ENCODE peak calls at places on chromosomes 7 and 10, in seven cellular contexts. One of them, this sample, is unnamed.
A peak's percentile ranks its signal among the peaks of the same experiment; 100 is the strongest.

GRCh38 chr10:101856626-101857025 is 13.0 kb upstream of the KCNIP2 start:
- DNase-seq in uterus: no peak
- DNase-seq in A549: no peak
- DNase-seq in upper lobe of left lung: no peak
- DNase-seq in body of pancreas: no peak
- DNase-seq in Peyer's patch: no peak
- DNase-seq in heart left ventricle: no peak
- DNase-seq in this sample: no peak

GRCh38 chr10:117223413-117224035 is 17.4 kb upstream of the SLC18A2 start:
- DNase-seq in uterus: no peak
- DNase-seq in A549: no peak
- DNase-seq in upper lobe of left lung: no peak
- DNase-seq in body of pancreas: no peak
- DNase-seq in Peyer's patch: no peak
- DNase-seq in heart left ventricle: no peak
- DNase-seq in this sample: no peak

GRCh38 chr10:115921795-115922194 is 351.2 kb downstream of the GFRA1 start:
- DNase-seq in uterus: no peak
- DNase-seq in A549: peak; percentile 17
- DNase-seq in upper lobe of left lung: no peak
- DNase-seq in body of pancreas: no peak
- DNase-seq in Peyer's patch: no peak
- DNase-seq in heart left ventricle: no peak
- DNase-seq in this sample: no peak

GRCh38 chr10:113920819-113921345 is 66.4 kb downstream of the NHLRC2 start:
- DNase-seq in uterus: no peak
- DNase-seq in A549: no peak
- DNase-seq in upper lobe of left lung: no peak
- DNase-seq in body of pancreas: no peak
- DNase-seq in Peyer's patch: no peak
- DNase-seq in heart left ventricle: no peak
- DNase-seq in this sample: no peak

GRCh38 chr10:70432101-70432500 is 9.4 kb downstream of the NODAL start:
- DNase-seq in uterus: no peak
- DNase-seq in A549: no peak
- DNase-seq in upper lobe of left lung: no peak
- DNase-seq in body of pancreas: peak; percentile 54
- DNase-seq in Peyer's patch: no peak
- DNase-seq in heart left ventricle: peak; percentile 70
- DNase-seq in this sample: no peak

GRCh38 chr10:14879055-14879800 is 562 bp downstream of the SUV39H2 start:
- DNase-seq in uterus: no peak
- DNase-seq in A549: no peak
- DNase-seq in upper lobe of left lung: peak; percentile 85
- DNase-seq in body of pancreas: peak; percentile 32
- DNase-seq in Peyer's patch: no peak
- DNase-seq in heart left ventricle: peak; percentile 32
- DNase-seq in this sample: peak; percentile 63

GRCh38 chr7:24653316-24654085 is 80.2 kb downstream of the PALS2 start:
- DNase-seq in uterus: no peak
- DNase-seq in A549: peak; percentile 7
- DNase-seq in upper lobe of left lung: no peak
- DNase-seq in body of pancreas: no peak
- DNase-seq in Peyer's patch: no peak
- DNase-seq in heart left ventricle: no peak
- DNase-seq in this sample: no peak

GRCh38 chr7:48512892-48513291 is 341.6 kb downstream of the ABCA13 start:
- DNase-seq in uterus: no peak
- DNase-seq in A549: no peak
- DNase-seq in upper lobe of left lung: no peak
- DNase-seq in body of pancreas: no peak
- DNase-seq in Peyer's patch: no peak
- DNase-seq in heart left ventricle: no peak
- DNase-seq in this sample: no peak

GRCh38 chr7:138982204-138982623 is 1.0 kb upstream of the KIAA1549 start:
- DNase-seq in uterus: no peak
- DNase-seq in A549: peak; percentile 9
- DNase-seq in upper lobe of left lung: no peak
- DNase-seq in body of pancreas: no peak
- DNase-seq in Peyer's patch: no peak
- DNase-seq in heart left ventricle: no peak
- DNase-seq in this sample: no peak

GRCh38 chr10:87925570-87925969 is 62.1 kb downstream of the PTEN start:
- DNase-seq in uterus: no peak
- DNase-seq in A549: no peak
- DNase-seq in upper lobe of left lung: no peak
- DNase-seq in body of pancreas: no peak
- DNase-seq in Peyer's patch: no peak
- DNase-seq in heart left ventricle: no peak
- DNase-seq in this sample: no peak

GRCh38 chr10:121818599-121818998 is 109.2 kb downstream of the ATE1 start:
- DNase-seq in uterus: no peak
- DNase-seq in A549: no peak
- DNase-seq in upper lobe of left lung: no peak
- DNase-seq in body of pancreas: no peak
- DNase-seq in Peyer's patch: no peak
- DNase-seq in heart left ventricle: no peak
- DNase-seq in this sample: no peak

GRCh38 chr10:43867667-43868361 is 219.1 kb upstream of the ZNF32 start:
- DNase-seq in uterus: no peak
- DNase-seq in A549: no peak
- DNase-seq in upper lobe of left lung: no peak
- DNase-seq in body of pancreas: no peak
- DNase-seq in Peyer's patch: no peak
- DNase-seq in heart left ventricle: no peak
- DNase-seq in this sample: no peak

GRCh38 chr10:44334621-44335184 is 50.2 kb downstream of the CXCL12 start:
- DNase-seq in uterus: peak; percentile 30
- DNase-seq in A549: no peak
- DNase-seq in upper lobe of left lung: no peak
- DNase-seq in body of pancreas: peak; percentile 47
- DNase-seq in Peyer's patch: no peak
- DNase-seq in heart left ventricle: no peak
- DNase-seq in this sample: no peak

GRCh38 chr7:70640266-70640833 is 491.6 kb upstream of the GALNT17 start:
- DNase-seq in uterus: no peak
- DNase-seq in A549: no peak
- DNase-seq in upper lobe of left lung: no peak
- DNase-seq in body of pancreas: no peak
- DNase-seq in Peyer's patch: no peak
- DNase-seq in heart left ventricle: no peak
- DNase-seq in this sample: no peak

GRCh38 chr10:84177541-84178386 is 4.2 kb downstream of the GPR15LG start:
- DNase-seq in uterus: no peak
- DNase-seq in A549: no peak
- DNase-seq in upper lobe of left lung: no peak
- DNase-seq in body of pancreas: no peak
- DNase-seq in Peyer's patch: no peak
- DNase-seq in heart left ventricle: peak; percentile 54
- DNase-seq in this sample: peak; percentile 24

GRCh38 chr7:85564861-85565630 is 378.2 kb upstream of the SEMA3D start:
- DNase-seq in uterus: no peak
- DNase-seq in A549: no peak
- DNase-seq in upper lobe of left lung: no peak
- DNase-seq in body of pancreas: no peak
- DNase-seq in Peyer's patch: no peak
- DNase-seq in heart left ventricle: no peak
- DNase-seq in this sample: no peak

GRCh38 chr7:106062006-106062405 is 50.1 kb downstream of the SYPL1 start:
- DNase-seq in uterus: no peak
- DNase-seq in A549: no peak
- DNase-seq in upper lobe of left lung: peak; percentile 47
- DNase-seq in body of pancreas: no peak
- DNase-seq in Peyer's patch: no peak
- DNase-seq in heart left ventricle: no peak
- DNase-seq in this sample: no peak

GRCh38 chr7:39979406-39980073 is 29.5 kb downstream of the CDK13 start:
- DNase-seq in uterus: no peak
- DNase-seq in A549: no peak
- DNase-seq in upper lobe of left lung: no peak
- DNase-seq in body of pancreas: no peak
- DNase-seq in Peyer's patch: no peak
- DNase-seq in heart left ventricle: no peak
- DNase-seq in this sample: no peak

GRCh38 chr7:84865560-84865959 is 321.3 kb downstream of the SEMA3D start:
- DNase-seq in uterus: no peak
- DNase-seq in A549: no peak
- DNase-seq in upper lobe of left lung: no peak
- DNase-seq in body of pancreas: no peak
- DNase-seq in Peyer's patch: no peak
- DNase-seq in heart left ventricle: no peak
- DNase-seq in this sample: no peak

GRCh38 chr7:86848226-86848625 is 204.5 kb downstream of the GRM3 start:
- DNase-seq in uterus: no peak
- DNase-seq in A549: no peak
- DNase-seq in upper lobe of left lung: no peak
- DNase-seq in body of pancreas: no peak
- DNase-seq in Peyer's patch: no peak
- DNase-seq in heart left ventricle: no peak
- DNase-seq in this sample: no peak

GRCh38 chr10:12938271-12938670 is 63.2 kb downstream of the CCDC3 start:
- DNase-seq in uterus: no peak
- DNase-seq in A549: no peak
- DNase-seq in upper lobe of left lung: no peak
- DNase-seq in body of pancreas: no peak
- DNase-seq in Peyer's patch: no peak
- DNase-seq in heart left ventricle: no peak
- DNase-seq in this sample: no peak

GRCh38 chr10:23523251-23523650 is 84.4 kb downstream of the OTUD1 start:
- DNase-seq in uterus: no peak
- DNase-seq in A549: no peak
- DNase-seq in upper lobe of left lung: no peak
- DNase-seq in body of pancreas: no peak
- DNase-seq in Peyer's patch: no peak
- DNase-seq in heart left ventricle: no peak
- DNase-seq in this sample: no peak

GRCh38 chr10:23517155-23517554 is 78.3 kb downstream of the OTUD1 start:
- DNase-seq in uterus: no peak
- DNase-seq in A549: no peak
- DNase-seq in upper lobe of left lung: no peak
- DNase-seq in body of pancreas: no peak
- DNase-seq in Peyer's patch: no peak
- DNase-seq in heart left ventricle: no peak
- DNase-seq in this sample: no peak

GRCh38 chr10:23522345-23522744 is 83.5 kb downstream of the OTUD1 start:
- DNase-seq in uterus: no peak
- DNase-seq in A549: no peak
- DNase-seq in upper lobe of left lung: no peak
- DNase-seq in body of pancreas: no peak
- DNase-seq in Peyer's patch: no peak
- DNase-seq in heart left ventricle: no peak
- DNase-seq in this sample: no peak

GRCh38 chr10:23525406-23525805 is 86.5 kb downstream of the OTUD1 start:
- DNase-seq in uterus: no peak
- DNase-seq in A549: peak; percentile 34
- DNase-seq in upper lobe of left lung: no peak
- DNase-seq in body of pancreas: peak; percentile 55
- DNase-seq in Peyer's patch: no peak
- DNase-seq in heart left ventricle: no peak
- DNase-seq in this sample: peak; percentile 7

DNA sequence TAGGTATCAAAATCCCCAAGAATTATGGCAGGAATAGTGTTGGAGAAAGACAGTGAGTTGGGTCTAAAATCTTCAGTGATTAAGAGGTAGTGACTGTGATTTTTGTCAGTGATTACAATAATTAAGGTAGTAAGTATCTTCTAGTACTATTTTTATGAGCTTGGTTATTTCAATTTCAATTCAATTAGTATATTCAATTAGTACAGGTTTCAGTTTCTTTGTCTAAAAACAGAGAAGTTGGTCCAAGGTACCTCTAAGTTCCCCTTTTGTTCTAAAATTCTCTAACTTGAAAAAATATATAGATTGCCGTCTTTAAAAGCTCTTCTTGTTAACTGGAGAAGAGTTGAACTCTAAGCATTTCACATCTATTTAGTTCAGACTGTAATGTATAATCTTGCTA is 82.9 kb downstream of the OTUD1 start:
- DNase-seq in uterus: no peak
- DNase-seq in A549: no peak
- DNase-seq in upper lobe of left lung: no peak
- DNase-seq in body of pancreas: no peak
- DNase-seq in Peyer's patch: no peak
- DNase-seq in heart left ventricle: no peak
- DNase-seq in this sample: no peak
- TF ChIP-seq POLR2A in uterus: no peak
- TF ChIP-seq POLR2A in A549: no peak
- TF ChIP-seq POLR2A in upper lobe of left lung: no peak
- TF ChIP-seq POLR2A in body of pancreas: no peak
- TF ChIP-seq POLR2A in Peyer's patch: no peak
- TF ChIP-seq POLR2A in heart left ventricle: no peak
- TF ChIP-seq POLR2A in this sample: no peak

GRCh38 chr7:27107391-27107900 is 5.0 kb upstream of the HOXA2 start:
- DNase-seq in uterus: no peak
- DNase-seq in A549: no peak
- DNase-seq in upper lobe of left lung: no peak
- DNase-seq in body of pancreas: no peak
- DNase-seq in Peyer's patch: no peak
- DNase-seq in heart left ventricle: no peak
- DNase-seq in this sample: no peak

GRCh38 chr7:27107901-27108381 is 5.5 kb upstream of the HOXA2 start:
- DNase-seq in uterus: no peak
- DNase-seq in A549: no peak
- DNase-seq in upper lobe of left lung: peak; percentile 80
- DNase-seq in body of pancreas: no peak
- DNase-seq in Peyer's patch: peak; percentile 59
- DNase-seq in heart left ventricle: no peak
- DNase-seq in this sample: no peak

GRCh38 chr7:27109533-27110162 is 7.2 kb upstream of the HOXA2 start:
- DNase-seq in uterus: no peak
- DNase-seq in A549: no peak
- DNase-seq in upper lobe of left lung: no peak
- DNase-seq in body of pancreas: no peak
- DNase-seq in Peyer's patch: no peak
- DNase-seq in heart left ventricle: no peak
- DNase-seq in this sample: no peak

GRCh38 chr7:27106906-27107250 is 4.4 kb upstream of the HOXA2 start:
- DNase-seq in uterus: no peak
- DNase-seq in A549: no peak
- DNase-seq in upper lobe of left lung: no peak
- DNase-seq in body of pancreas: no peak
- DNase-seq in Peyer's patch: no peak
- DNase-seq in heart left ventricle: no peak
- DNase-seq in this sample: no peak

GRCh38 chr7:27108390-27109127 is 6.1 kb upstream of the HOXA2 start:
- DNase-seq in uterus: no peak
- DNase-seq in A549: no peak
- DNase-seq in upper lobe of left lung: peak; percentile 89
- DNase-seq in body of pancreas: no peak
- DNase-seq in Peyer's patch: peak; percentile 77
- DNase-seq in heart left ventricle: no peak
- DNase-seq in this sample: no peak
- TF ChIP-seq POLR2A in uterus: peak; percentile 23
- TF ChIP-seq POLR2A in A549: no peak
- TF ChIP-seq POLR2A in upper lobe of left lung: peak; percentile 34
- TF ChIP-seq POLR2A in body of pancreas: peak; percentile 35
- TF ChIP-seq POLR2A in Peyer's patch: no peak
- TF ChIP-seq POLR2A in heart left ventricle: peak; percentile 76
- TF ChIP-seq POLR2A in this sample: no peak

GRCh38 chr7:151251926-151252835 is 3.7 kb upstream of the SMARCD3 start:
- DNase-seq in uterus: peak; percentile 78
- DNase-seq in A549: peak; percentile 67
- DNase-seq in upper lobe of left lung: peak; percentile 94
- DNase-seq in body of pancreas: peak; percentile 78
- DNase-seq in Peyer's patch: no peak
- DNase-seq in heart left ventricle: peak; percentile 85
- DNase-seq in this sample: no peak
- TF ChIP-seq POLR2A in uterus: peak; percentile 40
- TF ChIP-seq POLR2A in A549: peak; percentile 60
- TF ChIP-seq POLR2A in upper lobe of left lung: no peak
- TF ChIP-seq POLR2A in body of pancreas: peak; percentile 55
- TF ChIP-seq POLR2A in Peyer's patch: no peak
- TF ChIP-seq POLR2A in heart left ventricle: peak; percentile 45
- TF ChIP-seq POLR2A in this sample: no peak

GRCh38 chr7:93921607-93922446 is at the start of gene GNG11:
- DNase-seq in uterus: peak; percentile 75
- DNase-seq in A549: peak; percentile 79
- DNase-seq in upper lobe of left lung: peak; percentile 94
- DNase-seq in body of pancreas: peak; percentile 72
- DNase-seq in Peyer's patch: peak; percentile 59
- DNase-seq in heart left ventricle: peak; percentile 88
- DNase-seq in this sample: peak; percentile 22
- TF ChIP-seq POLR2A in uterus: peak; percentile 40
- TF ChIP-seq POLR2A in A549: peak; percentile 47
- TF ChIP-seq POLR2A in upper lobe of left lung: no peak
- TF ChIP-seq POLR2A in body of pancreas: peak; percentile 54
- TF ChIP-seq POLR2A in Peyer's patch: no peak
- TF ChIP-seq POLR2A in heart left ventricle: peak; percentile 73
- TF ChIP-seq POLR2A in this sample: no peak